ENCODE peak calls at places on chromosomes 1 and 21, in ten cellular contexts. G is K562, H is mucosa of descending colon, D is Peyer's patch, O is IMR-90, Q is hepatocyte, B is GM12865, Z is brain microvascular endothelial cell, Y is fibroblast of pulmonary artery, K is breast epithelium. A is an unnamed sample.

GRCh38 chr21:39153842-39154241 is 29.4 kb downstream of the PSMG1 start:
- DNase-seq in Y (no peak), Q (no peak), K (no peak), G (no peak), B (no peak), H (no peak), Z (no peak), D (no peak), O (no peak), A (no peak)

GRCh38 chr1:223811634-223812101 is 34.1 kb downstream of the TP53BP2 start:
- DNase-seq in Q (no peak), K (no peak), G (no peak), H (no peak), B (peak), D (no peak), Y (peak), O (peak), Z (peak), A (peak)

GRCh38 chr1:87226341-87226760 is 102.3 kb upstream of the LMO4 start:
- DNase-seq in B (no peak), H (peak), G (no peak), O (peak), Y (peak), D (peak), Z (peak), K (peak), Q (peak), A (peak)

GRCh38 chr1:84603941-84604830 is 29.9 kb upstream of the CTBS start:
- DNase-seq in H (no peak), Q (peak), O (peak), D (no peak), Z (peak), G (peak), K (peak), Y (peak), B (no peak), A (peak)

GRCh38 chr1:214660900-214661299 is 57.9 kb downstream of the CENPF start:
- DNase-seq in Y (peak), O (peak), B (no peak), Z (peak), Q (peak), H (no peak), G (no peak), K (no peak), D (no peak), A (peak)

GRCh38 chr1:229192031-229192430 is 78.9 kb upstream of the RAB4A start:
- DNase-seq in K (no peak), B (no peak), D (no peak), H (no peak), Q (no peak), Y (peak), Z (no peak), G (no peak), O (peak), A (peak)

GRCh38 chr1:183180634-183181056 is 5.4 kb upstream of the LAMC2 start:
- DNase-seq in K (no peak), Q (peak), H (peak), O (peak), D (no peak), Z (peak), G (no peak), B (peak), Y (peak), A (peak)

GRCh38 chr1:184298321-184299052 is 88.3 kb upstream of the C1orf21 start:
- DNase-seq in B (no peak), H (no peak), O (no peak), D (no peak), Z (no peak), Y (no peak), G (no peak), K (no peak), Q (no peak), A (no peak)

GRCh38 chr1:175493321-175493998 is 249.9 kb downstream of the TNR start:
- DNase-seq in G (no peak), Y (no peak), O (no peak), Z (no peak), H (no peak), B (no peak), K (no peak), Q (no peak), D (no peak), A (no peak)

GRCh38 chr1:187054862-187055757 is 226.4 kb downstream of the PLA2G4A start:
- DNase-seq in G (no peak), B (no peak), Z (no peak), H (no peak), D (no peak), K (no peak), O (no peak), Q (no peak), Y (no peak), A (no peak)

GRCh38 chr1:64183380-64183984 is 19.9 kb upstream of the UBE2U start:
- DNase-seq in O (peak), D (no peak), K (no peak), B (no peak), Y (peak), G (no peak), H (no peak), Z (no peak), Q (no peak), A (peak)

GRCh38 chr1:15850450-15851079 is 3.1 kb downstream of the SPEN start:
- DNase-seq in G (no peak), Y (no peak), K (no peak), H (no peak), Z (no peak), D (no peak), Q (peak), O (no peak), B (no peak), A (no peak)

GRCh38 chr1:204025917-204026709 is 46.8 kb upstream of the SOX13 start:
- DNase-seq in K (no peak), H (no peak), G (no peak), Z (no peak), O (no peak), Q (no peak), D (no peak), B (no peak), Y (no peak), A (no peak)

GRCh38 chr1:1398677-1399186 is 403 bp downstream of the CCNL2 start:
- DNase-seq in Z (no peak), D (no peak), B (no peak), Y (no peak), G (peak), Q (peak), K (no peak), H (no peak), O (no peak), A (no peak)

GRCh38 chr1:190084552-190084951 is 393.1 kb downstream of the BRINP3 start:
- DNase-seq in O (no peak), Z (no peak), H (no peak), B (peak), D (no peak), G (no peak), K (no peak), Q (no peak), Y (no peak), A (no peak)

GRCh38 chr1:36824390-36824861 is 209.9 kb downstream of the GRIK3 start:
- DNase-seq in Z (no peak), B (no peak), D (no peak), H (no peak), K (no peak), O (no peak), G (peak), Q (peak), Y (peak), A (no peak)

GRCh38 chr1:177983824-177984528 is 14.1 kb upstream of the SEC16B start:
- DNase-seq in Z (peak), K (no peak), B (no peak), G (no peak), H (no peak), O (peak), Q (peak), Y (peak), D (no peak), A (peak)

GRCh38 chr1:101043776-101044175 is 18.2 kb upstream of the DPH5 start:
- DNase-seq in G (no peak), B (no peak), Z (peak), Y (peak), Q (peak), O (peak), H (no peak), K (no peak), D (no peak), A (peak)

GRCh38 chr1:174165471-174166137 is 6.3 kb downstream of the RABGAP1L start:
- DNase-seq in K (no peak), O (no peak), Z (no peak), Q (no peak), D (no peak), B (peak), G (no peak), H (no peak), Y (no peak), A (peak)

GRCh38 chr1:228163776-228164534 is 1.6 kb upstream of the IBA57 start:
- DNase-seq in H (peak), Y (no peak), B (no peak), O (no peak), K (no peak), Z (no peak), Q (no peak), D (no peak), G (no peak), A (no peak)

GRCh38 chr1:228165372-228166169 is at the start of gene IBA57:
- DNase-seq in D (peak), Q (peak), B (peak), G (peak), K (peak), O (peak), Y (peak), H (peak), Z (peak), A (peak)

GRCh38 chr1:228168563-228169270 is 3.1 kb downstream of the IBA57 start:
- DNase-seq in H (peak), K (no peak), D (no peak), B (no peak), O (no peak), Q (no peak), Y (no peak), Z (no peak), G (no peak), A (no peak)

GRCh38 chr1:228164561-228165371 is 838 bp upstream of the IBA57 start:
- DNase-seq in Y (no peak), D (no peak), G (no peak), Q (no peak), K (no peak), O (no peak), Z (no peak), B (no peak), H (peak), A (no peak)

DNA sequence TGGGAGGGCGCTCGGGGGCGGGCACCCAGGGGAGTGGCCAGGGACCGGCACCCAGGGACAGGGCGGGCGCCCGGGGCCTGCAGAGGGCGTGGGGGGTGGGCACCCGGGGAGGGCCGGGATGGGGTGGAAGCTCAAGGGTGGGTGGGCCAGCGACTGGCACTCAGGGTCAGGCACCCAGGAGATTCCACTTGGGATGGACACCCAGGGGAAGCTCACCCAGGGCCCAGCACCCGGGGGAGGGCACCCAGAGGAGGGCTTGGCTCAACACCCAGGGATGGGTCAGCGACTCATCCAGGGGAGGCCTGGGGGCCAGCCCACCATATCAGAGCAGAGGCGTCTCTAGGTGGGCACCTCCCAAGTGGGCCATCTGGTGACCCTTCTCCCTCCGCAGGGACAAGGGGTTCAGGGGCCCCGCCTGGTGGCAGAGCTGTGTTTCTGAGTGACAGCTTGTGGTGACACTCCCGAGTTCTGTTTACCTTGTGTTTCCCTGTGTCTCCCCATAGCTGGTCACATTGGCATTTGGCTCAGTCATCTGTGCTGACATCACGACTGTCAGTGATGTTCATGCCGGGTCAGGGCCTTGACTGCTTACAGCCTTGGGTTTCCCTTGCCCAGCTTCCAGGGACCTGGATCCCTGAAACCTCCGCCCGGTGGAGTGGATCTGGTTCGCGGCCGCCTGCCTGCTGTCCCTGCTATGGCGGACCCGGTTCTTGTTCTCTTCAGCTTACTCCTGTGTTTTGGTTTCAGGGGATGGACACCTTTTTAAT is 749 bp downstream of the IBA57 start:
- DNase-seq in D (peak), H (no peak), G (peak), Y (peak), O (peak), Q (peak), Z (peak), B (peak), K (peak), A (peak)
- TF ChIP-seq CTCF in D (peak), H (no peak), G (peak), Y (peak), O (peak), Q (peak), Z (peak), B (peak), K (peak), A (peak)

GRCh38 chr1:80251591-80251990 is 1245.1 kb upstream of the ADGRL4 start:
- DNase-seq in Z (no peak), D (no peak), H (no peak), B (no peak), K (no peak), O (no peak), Q (no peak), Y (no peak), G (no peak), A (no peak)
- H3K4me3 ChIP-seq in Z (no peak), D (no peak), H (no peak), B (no peak), K (no peak), O (no peak), Q (no peak), Y (no peak), G (no peak), A (no peak)

DNA sequence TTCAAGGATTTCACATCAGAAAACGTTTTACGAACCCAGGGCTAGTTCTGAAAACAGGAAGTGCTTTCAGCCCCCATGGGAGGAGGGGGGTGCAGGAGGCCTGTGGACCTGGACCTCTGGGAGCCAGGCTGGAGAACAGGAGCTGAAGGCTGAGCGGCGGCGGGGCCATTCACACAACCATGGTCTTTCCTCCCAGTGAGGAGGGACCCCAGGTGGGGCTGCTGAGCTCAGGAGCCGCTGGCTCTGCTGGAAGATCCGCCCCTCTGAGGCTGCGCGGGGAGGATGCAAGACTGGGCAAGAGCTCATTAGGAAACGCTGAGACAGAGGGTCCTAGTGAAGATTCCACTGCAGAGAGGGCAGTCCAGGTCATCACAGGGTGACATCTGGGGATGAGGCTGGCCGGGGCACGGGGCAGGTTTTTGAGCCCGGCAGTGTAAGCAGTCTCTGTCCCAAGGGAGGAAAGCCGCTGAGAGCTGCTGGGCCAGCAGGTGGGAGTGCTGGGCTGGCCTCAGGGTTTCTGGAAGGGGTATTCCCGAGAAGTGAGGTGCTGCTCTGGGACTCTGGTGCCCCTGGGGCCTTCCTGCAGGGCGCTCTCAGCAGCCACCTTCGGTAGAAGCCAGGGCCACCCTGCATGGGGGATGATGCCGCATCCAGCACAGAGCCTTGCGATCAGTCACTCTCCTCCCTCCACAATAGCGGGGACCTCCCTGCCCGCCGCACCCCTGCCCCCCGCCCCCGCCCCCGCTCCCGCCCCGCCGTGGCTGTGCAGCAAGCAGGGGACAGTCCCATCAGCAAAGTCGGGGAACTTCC is 7.5 kb downstream of the MX2 start:
- DNase-seq in G (no peak), O (no peak), K (peak), H (peak), Y (no peak), Q (peak), Z (no peak), D (peak), B (peak), A (no peak)
- TF ChIP-seq CTCF in G (no peak), O (no peak), K (no peak), H (no peak), Y (no peak), Q (peak), Z (peak), D (no peak), B (peak), A (no peak)

GRCh38 chr1:248821101-248821500 is 4.6 kb downstream of the SH3BP5L start:
- DNase-seq in Y (peak), G (no peak), D (no peak), Q (no peak), B (no peak), K (no peak), O (peak), Z (peak), H (no peak), A (peak)

GRCh38 chr1:248821641-248822040 is 4.1 kb downstream of the SH3BP5L start:
- DNase-seq in H (no peak), K (no peak), O (no peak), B (no peak), Z (no peak), Q (no peak), G (no peak), Y (no peak), D (no peak), A (no peak)

GRCh38 chr1:248824301-248824700 is 1.4 kb downstream of the SH3BP5L start:
- DNase-seq in K (no peak), Z (no peak), O (no peak), B (no peak), G (no peak), Y (no peak), D (no peak), H (no peak), Q (no peak), A (no peak)

GRCh38 chr1:248823517-248824001 is 2.2 kb downstream of the SH3BP5L start:
- DNase-seq in O (peak), G (no peak), B (no peak), Q (no peak), H (no peak), D (no peak), K (no peak), Z (no peak), Y (peak), A (peak)

DNA sequence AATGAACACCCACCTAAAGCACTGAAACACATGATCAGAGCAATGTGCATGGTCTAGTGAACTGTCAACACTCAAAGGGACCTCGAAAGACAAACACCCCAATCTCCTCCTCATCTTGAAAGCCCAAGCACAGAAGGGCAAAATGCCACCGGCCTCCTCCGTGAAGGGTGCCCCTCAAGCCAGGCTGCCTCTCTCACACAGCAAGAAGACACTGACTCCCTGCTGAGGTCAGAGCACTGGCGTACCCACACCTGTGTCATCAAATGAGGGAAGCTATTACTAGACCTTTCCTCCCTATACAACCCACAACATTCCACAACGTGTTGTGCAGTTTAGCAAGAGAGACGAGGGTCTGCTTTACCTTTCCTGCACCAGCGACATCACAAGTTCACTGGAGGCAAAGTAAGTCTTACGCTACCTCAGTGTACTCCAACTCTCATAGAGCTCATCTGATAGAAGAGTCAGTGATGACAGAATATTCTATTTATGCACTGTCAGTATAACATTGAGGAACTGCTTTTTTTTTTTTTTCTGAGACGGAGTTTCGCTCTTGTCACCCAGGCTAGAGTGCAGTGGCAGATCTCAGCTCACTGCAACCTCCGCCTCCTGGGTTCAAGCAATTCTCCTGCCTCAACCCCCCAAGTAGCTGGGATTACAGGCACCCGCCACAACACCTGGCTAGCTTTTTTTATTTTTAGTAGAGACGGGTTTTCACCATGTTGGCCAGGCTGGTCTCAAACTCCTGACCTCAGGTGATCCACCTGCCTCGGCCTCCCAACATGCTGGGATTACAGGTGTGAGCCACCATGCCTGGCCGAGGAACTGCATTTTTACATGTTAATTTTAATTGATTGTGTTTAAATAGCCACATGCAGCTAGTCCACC is 3.3 kb downstream of the SH3BP5L start:
- DNase-seq in K (no peak), H (no peak), B (peak), D (peak), O (no peak), G (peak), Q (no peak), Z (no peak), Y (no peak), A (no peak)
- H3K4me3 ChIP-seq in K (peak), H (no peak), B (peak), D (no peak), O (peak), G (no peak), Q (no peak), Z (no peak), Y (peak), A (peak)

GRCh38 chr1:244010191-244010590 is 40.9 kb upstream of the ZBTB18 start:
- DNase-seq in G (no peak), Y (no peak), K (no peak), Q (no peak), B (no peak), D (no peak), O (peak), H (no peak), Z (no peak), A (no peak)
- TF ChIP-seq CTCF in G (peak), Y (no peak), K (no peak), Q (no peak), B (no peak), D (no peak), O (no peak), H (no peak), Z (peak), A (no peak)

GRCh38 chr1:170048515-170048914 is 26.0 kb downstream of the KIFAP3 start:
- DNase-seq in O (no peak), B (no peak), Y (no peak), G (no peak), H (no peak), K (no peak), Z (no peak), D (no peak), Q (no peak), A (no peak)
- H3K4me3 ChIP-seq in O (no peak), B (no peak), Y (no peak), G (no peak), H (no peak), K (no peak), Z (no peak), D (no peak), Q (no peak), A (no peak)

A was measured in fibroblast of the aortic adventitia.